ENCODE peak calls at places on chromosomes 3 and 15, in nine cellular contexts. W, O, A, S, F, X, E, C and N are unnamed samples.

GRCh38 chr3:183287301-183287971 is 34.4 kb downstream of the B3GNT5 start:
- DNase-seq in W (peak; percentile 71), O (no peak), A (peak; percentile 88), S (no peak), F (peak; percentile 80), X (peak; percentile 99), E (peak; percentile 73), C (no peak), N (no peak)

GRCh38 chr3:195086341-195086740 is 184.6 kb downstream of the XXYLT1 start:
- DNase-seq in W (no peak), O (no peak), A (no peak), S (no peak), F (no peak), X (no peak), E (no peak), C (no peak), N (no peak)

GRCh38 chr15:70643783-70644125 is 119.6 kb downstream of the UACA start:
- DNase-seq in W (no peak), O (no peak), A (peak; percentile 27), S (no peak), F (no peak), X (peak; percentile 47), E (peak; percentile 69), C (no peak), N (no peak)

GRCh38 chr3:169699070-169699469 is 35.6 kb upstream of the MECOM start:
- DNase-seq in W (no peak), O (no peak), A (no peak), S (no peak), F (no peak), X (peak; percentile 59), E (no peak), C (no peak), N (peak; percentile 17)

GRCh38 chr15:90889736-90890456 is 5.6 kb downstream of the FES start:
- DNase-seq in W (no peak), O (no peak), A (no peak), S (no peak), F (no peak), X (no peak), E (no peak), C (no peak), N (no peak)

GRCh38 chr3:102092617-102093466 is 243.5 kb downstream of the NFKBIZ start:
- DNase-seq in W (no peak), O (no peak), A (no peak), S (no peak), F (no peak), X (no peak), E (no peak), C (no peak), N (no peak)

GRCh38 chr15:101017041-101017754 is 98.0 kb downstream of the LRRK1 start:
- DNase-seq in W (no peak), O (no peak), A (no peak), S (no peak), F (no peak), X (no peak), E (no peak), C (no peak), N (no peak)

GRCh38 chr3:108538083-108538482 is 27.7 kb upstream of the MYH15 start:
- DNase-seq in W (no peak), O (no peak), A (no peak), S (no peak), F (no peak), X (no peak), E (no peak), C (no peak), N (no peak)

GRCh38 chr3:142888484-142889262 is at the start of gene PCOLCE2:
- DNase-seq in W (no peak), O (no peak), A (peak; percentile 15), S (peak; percentile 20), F (peak; percentile 63), X (peak; percentile 28), E (peak; percentile 16), C (no peak), N (peak; percentile 51)

GRCh38 chr15:100759116-100759515 is 120.5 kb upstream of the ALDH1A3 start:
- DNase-seq in W (no peak), O (no peak), A (peak; percentile 97), S (no peak), F (peak; percentile 77), X (peak; percentile 95), E (peak; percentile 66), C (no peak), N (no peak)

GRCh38 chr3:57756528-57757401 is 656 bp downstream of the SLMAP start:
- DNase-seq in W (peak; percentile 6), O (no peak), A (peak; percentile 64), S (peak; percentile 55), F (peak; percentile 73), X (peak; percentile 73), E (peak; percentile 82), C (peak; percentile 34), N (peak; percentile 39)

GRCh38 chr3:125374996-125375941 is at the start of gene ZNF148:
- DNase-seq in W (peak; percentile 78), O (peak; percentile 56), A (peak; percentile 91), S (peak; percentile 86), F (peak; percentile 94), X (peak; percentile 86), E (peak; percentile 88), C (peak; percentile 74), N (peak; percentile 92)

GRCh38 chr15:91872356-91873132 is 19.0 kb downstream of the SLCO3A1 start:
- DNase-seq in W (no peak), O (no peak), A (no peak), S (no peak), F (no peak), X (no peak), E (no peak), C (no peak), N (no peak)

GRCh38 chr3:43768594-43768993 is 77.9 kb downstream of the ABHD5 start:
- DNase-seq in W (no peak), O (no peak), A (peak; percentile 82), S (no peak), F (peak; percentile 24), X (peak; percentile 84), E (peak; percentile 27), C (no peak), N (peak; percentile 28)

GRCh38 chr3:107452436-107452835 is 70.3 kb upstream of the BBX start:
- DNase-seq in W (no peak), O (no peak), A (peak; percentile 32), S (no peak), F (no peak), X (peak; percentile 45), E (peak; percentile 39), C (no peak), N (no peak)